ENCODE peak calls at places on chromosomes 11 and 22, in seven cellular contexts. C is OCI-LY7, N is bronchial epithelial cell, O is glutamatergic neuron, G is brain microvascular endothelial cell, A is cardiac muscle cell, I is thoracic aorta. L is an unnamed sample.
A peak's percentile ranks its signal among the peaks of the same experiment; 100 is the strongest.

GRCh38 chr11:7749456-7749855 is 43.2 kb upstream of the OVCH2 start:
- DNase-seq in G (no peak), A (no peak), O (no peak), C (no peak), N (peak; percentile 53), I (no peak), L (no peak)

GRCh38 chr11:70610561-70610960 is 212.2 kb downstream of the CTTN start:
- DNase-seq in G (no peak), A (no peak), O (no peak), C (no peak), N (no peak), I (no peak), L (no peak)

GRCh38 chr11:48109046-48109666 is 107.5 kb upstream of the OR4B1 start:
- DNase-seq in O (no peak), C (peak; percentile 82), I (no peak), A (no peak), N (peak; percentile 55), G (no peak), L (no peak)

GRCh38 chr11:69269926-69270697 is 23.8 kb upstream of the MYEOV start:
- DNase-seq in A (no peak), C (no peak), N (no peak), I (no peak), G (no peak), O (no peak), L (no peak)

GRCh38 chr22:37932821-37933578 is 20.4 kb downstream of the C22orf23 start:
- DNase-seq in I (no peak), C (no peak), A (no peak), O (no peak), N (no peak), G (no peak), L (no peak)

GRCh38 chr11:75277211-75277805 is 36.7 kb downstream of the TPBGL start:
- DNase-seq in G (no peak), C (no peak), N (no peak), A (no peak), O (no peak), I (no peak), L (no peak)

GRCh38 chr22:48673806-48674500 is 1153.7 kb downstream of the BRD1 start:
- DNase-seq in C (no peak), A (no peak), O (no peak), N (no peak), I (no peak), G (no peak), L (no peak)

GRCh38 chr11:33829430-33830141 is 55.3 kb upstream of the FBXO3 start:
- DNase-seq in G (peak; percentile 70), O (peak; percentile 70), A (peak; percentile 67), I (no peak), C (peak; percentile 51), N (peak; percentile 71), L (peak; percentile 43)

GRCh38 chr11:119671561-119672015 is 57.4 kb downstream of the NECTIN1 start:
- DNase-seq in I (no peak), A (no peak), G (peak; percentile 8), N (peak; percentile 56), O (peak; percentile 67), C (no peak), L (no peak)

GRCh38 chr11:73121692-73122091 is 20.4 kb downstream of the FCHSD2 start:
- DNase-seq in G (no peak), C (no peak), I (no peak), N (no peak), A (no peak), O (no peak), L (no peak)

GRCh38 chr22:28978158-28978557 is 83.5 kb downstream of the C22orf31 start:
- DNase-seq in I (no peak), N (peak; percentile 71), C (no peak), A (peak; percentile 19), G (peak; percentile 49), O (no peak), L (no peak)

GRCh38 chr11:62835336-62835735 is 2.7 kb upstream of the TEX54 start:
- DNase-seq in I (no peak), N (no peak), G (no peak), A (no peak), C (no peak), O (no peak), L (no peak)

GRCh38 chr11:22432331-22433065 is 94.3 kb downstream of the SLC17A6 start:
- DNase-seq in O (peak; percentile 87), N (no peak), C (no peak), I (no peak), G (peak; percentile 33), A (no peak), L (no peak)

GRCh38 chr22:28016781-28017557 is 97.9 kb upstream of the PITPNB start:
- DNase-seq in C (no peak), A (no peak), G (no peak), N (no peak), I (no peak), O (peak; percentile 7), L (no peak)

GRCh38 chr22:17964647-17965046 is 59.7 kb downstream of the MICAL3 start:
- DNase-seq in A (no peak), O (no peak), I (no peak), N (no peak), G (no peak), C (peak; percentile 70), L (no peak)

GRCh38 chr11:496834-497564 is 10.0 kb downstream of the RNH1 start:
- DNase-seq in I (no peak), G (no peak), A (no peak), O (no peak), C (no peak), N (no peak), L (no peak)

GRCh38 chr11:61529537-61530225 is 21.1 kb downstream of the LRRC10B start:
- DNase-seq in C (no peak), O (no peak), A (no peak), G (no peak), N (no peak), I (no peak), L (peak; percentile 52)

GRCh38 chr11:206516-207212 is 535 bp downstream of the BET1L start:
- DNase-seq in I (no peak), O (no peak), C (peak; percentile 46), A (peak; percentile 37), G (no peak), N (no peak), L (no peak)

GRCh38 chr11:57356179-57356757 is 18.1 kb downstream of the P2RX3 start:
- DNase-seq in O (no peak), G (no peak), C (no peak), A (no peak), N (no peak), I (no peak), L (no peak)

GRCh38 chr11:19712281-19713220 is at the start of gene NAV2:
- DNase-seq in O (peak; percentile 91), N (peak; percentile 74), I (peak; percentile 65), C (peak; percentile 84), A (peak; percentile 96), G (peak; percentile 82), L (peak; percentile 40)

GRCh38 chr22:24725736-24726135 is 48.8 kb downstream of the PIWIL3 start:
- DNase-seq in N (no peak), A (no peak), O (no peak), I (no peak), G (no peak), C (no peak), L (no peak)

GRCh38 chr22:30646518-30647160 is 11.1 kb downstream of the SLC35E4 start:
- DNase-seq in A (no peak), C (no peak), G (no peak), O (no peak), I (no peak), N (no peak), L (no peak)

GRCh38 chr22:19579113-19579811 is 55.1 kb upstream of the CLDN5 start:
- DNase-seq in N (no peak), G (no peak), A (no peak), C (peak; percentile 14), O (no peak), I (no peak), L (no peak)

GRCh38 chr11:5369793-5370192 is 13.8 kb upstream of the OR51M1 start:
- DNase-seq in I (no peak), C (no peak), A (peak; percentile 14), N (peak; percentile 18), O (peak; percentile 38), G (peak; percentile 75), L (peak; percentile 1)

GRCh38 chr11:126079640-126080205 is 17.1 kb upstream of the CDON start:
- DNase-seq in G (no peak), C (no peak), A (no peak), O (no peak), N (peak; percentile 22), I (no peak), L (no peak)

GRCh38 chr11:103202048-103202651 is 92.9 kb downstream of the DYNC2H1 start:
- DNase-seq in I (no peak), O (no peak), N (peak; percentile 49), A (peak; percentile 52), C (peak; percentile 23), G (peak; percentile 22), L (peak; percentile 21)

GRCh38 chr11:127454856-127455255 is 454.3 kb upstream of the KIRREL3 start:
- DNase-seq in G (no peak), C (no peak), A (no peak), I (no peak), O (no peak), N (no peak), L (no peak)

GRCh38 chr11:67538823-67539505 is 15.7 kb upstream of the CABP2 start:
- DNase-seq in N (no peak), O (no peak), G (no peak), A (no peak), C (no peak), I (no peak), L (no peak)

GRCh38 chr22:37298748-37299495 is 16.6 kb downstream of the CYTH4 start:
- DNase-seq in G (no peak), C (no peak), N (no peak), I (no peak), O (no peak), A (no peak), L (no peak)

GRCh38 chr22:47307812-47308211 is 545.4 kb downstream of the TBC1D22A start:
- DNase-seq in C (no peak), N (no peak), O (no peak), G (no peak), I (no peak), A (no peak), L (no peak)

GRCh38 chr11:113806403-113806802 is 26.8 kb downstream of the CLDN25 start:
- DNase-seq in N (peak; percentile 29), I (no peak), C (peak; percentile 46), G (peak; percentile 22), A (peak; percentile 54), O (peak; percentile 73), L (no peak)
- TF ChIP-seq CTCF in N (peak; percentile 51), I (peak; percentile 19), C (peak; percentile 77), G (peak; percentile 75), A (peak; percentile 56), O (peak; percentile 65), L (peak; percentile 67)

GRCh38 chr11:114909866-114910265 is 231.5 kb downstream of the NXPE2 start:
- DNase-seq in G (no peak), A (peak; percentile 44), I (no peak), N (no peak), O (no peak), C (no peak), L (no peak)
- TF ChIP-seq CTCF in G (no peak), A (no peak), I (no peak), N (no peak), O (peak; percentile 22), C (no peak), L (peak; percentile 17)

GRCh38 chr11:123235117-123235686 is 40.2 kb upstream of the CLMP start:
- DNase-seq in I (peak; percentile 13), G (no peak), O (peak; percentile 61), C (peak; percentile 18), N (no peak), A (peak; percentile 34), L (peak; percentile 8)
- TF ChIP-seq CTCF in I (peak; percentile 59), G (peak; percentile 69), O (peak; percentile 57), C (peak; percentile 69), N (peak; percentile 56), A (peak; percentile 79), L (peak; percentile 78)

GRCh38 chr11:27701262-27702105 is 1.2 kb upstream of the BDNF start:
- DNase-seq in C (no peak), A (peak; percentile 42), N (no peak), I (no peak), O (peak; percentile 27), G (peak; percentile 82), L (no peak)
- TF ChIP-seq CTCF in C (no peak), A (peak; percentile 35), N (peak; percentile 19), I (peak; percentile 12), O (no peak), G (peak; percentile 55), L (peak; percentile 28)